ENCODE peak calls at places on chromosomes 1 and 21, in six cellular contexts. E is CD8-positive, alpha-beta T cell; S is stomach; Y is IMR-90; J is fibroblast of lung; O is adrenal gland. F is an unnamed sample. For H3K4me1, the result is how much of the 10 kb centered on the place peaks cover.

GRCh38 chr1:96145486-96145885 is 576.1 kb upstream of the PTBP2 start:
- DNase-seq in Y (no peak), J (peak), S (no peak), O (no peak), E (no peak), F (no peak)

GRCh38 chr21:31873275-31873695 is 465 bp downstream of the HUNK start:
- DNase-seq in S (no peak), Y (no peak), O (no peak), E (no peak), J (no peak), F (peak)

GRCh38 chr1:94819945-94820746 is at the start of gene SLC44A3:
- DNase-seq in J (peak), E (no peak), Y (peak), O (peak), S (peak), F (peak)

GRCh38 chr1:194908643-194909042 is 1699.6 kb downstream of the KCNT2 start:
- DNase-seq in S (no peak), E (no peak), J (peak), Y (peak), O (no peak), F (no peak)

GRCh38 chr21:42133131-42133530 is 62.0 kb downstream of the UMODL1 start:
- DNase-seq in J (no peak), Y (no peak), S (no peak), E (no peak), O (no peak), F (no peak)

GRCh38 chr1:55070291-55070690 is 30.9 kb downstream of the PCSK9 start:
- DNase-seq in J (peak), E (no peak), S (no peak), Y (no peak), O (no peak), F (no peak)

GRCh38 chr1:165481820-165482532 is 37.0 kb upstream of the RXRG start:
- DNase-seq in S (peak), J (peak), E (no peak), O (no peak), Y (peak), F (no peak)

GRCh38 chr1:41691424-41691823 is 206.9 kb upstream of the EDN2 start:
- DNase-seq in Y (no peak), J (no peak), E (no peak), O (no peak), S (no peak), F (no peak)

GRCh38 chr1:200034821-200035396 is 7.4 kb downstream of the NR5A2 start:
- DNase-seq in O (no peak), J (peak), S (no peak), E (no peak), Y (peak), F (no peak)

GRCh38 chr1:16716691-16717173 is 23.6 kb upstream of the RNU1-4 start:
- DNase-seq in Y (no peak), S (peak), J (no peak), E (no peak), O (no peak), F (no peak)

GRCh38 chr1:154574715-154575114 is 7.1 kb downstream of the CHRNB2 start:
- DNase-seq in Y (peak), E (no peak), S (no peak), O (no peak), J (peak), F (peak)

GRCh38 chr1:80202118-80202517 is 1195.6 kb upstream of the ADGRL4 start:
- DNase-seq in E (no peak), Y (no peak), O (no peak), S (no peak), J (no peak), F (no peak)

GRCh38 chr1:156851779-156852413 is 7.0 kb downstream of the INSRR start:
- DNase-seq in S (peak), O (no peak), J (no peak), E (no peak), Y (no peak), F (no peak)

GRCh38 chr1:48697066-48697707 is 79.5 kb downstream of the BEND5 start:
- DNase-seq in S (peak), J (peak), E (no peak), O (peak), Y (peak), F (peak)

GRCh38 chr1:12202190-12202497 is 27.7 kb upstream of the VPS13D start:
- DNase-seq in Y (no peak), S (no peak), O (no peak), E (no peak), J (no peak), F (no peak)

GRCh38 chr21:29849735-29850176 is 90.0 kb downstream of the GRIK1 start:
- DNase-seq in O (peak), S (peak), E (no peak), Y (peak), J (peak), F (peak)

GRCh38 chr1:44811234-44811633 is 2.9 kb downstream of the BTBD19 start:
- DNase-seq in Y (no peak), E (no peak), S (no peak), J (no peak), O (no peak), F (no peak)

GRCh38 chr1:63888984-63889383 is 115.2 kb downstream of the ROR1 start:
- DNase-seq in Y (peak), O (no peak), J (peak), E (no peak), S (no peak), F (no peak)

GRCh38 chr1:63885899-63886298 is 112.1 kb downstream of the ROR1 start:
- DNase-seq in J (no peak), E (no peak), S (no peak), O (no peak), Y (no peak), F (no peak)

GRCh38 chr1:63886348-63886747 is 112.5 kb downstream of the ROR1 start:
- DNase-seq in J (peak), O (no peak), S (no peak), E (no peak), Y (no peak), F (no peak)

GRCh38 chr1:63890468-63890867 is 116.7 kb downstream of the ROR1 start:
- DNase-seq in E (no peak), Y (no peak), O (no peak), J (no peak), S (no peak), F (no peak)

DNA sequence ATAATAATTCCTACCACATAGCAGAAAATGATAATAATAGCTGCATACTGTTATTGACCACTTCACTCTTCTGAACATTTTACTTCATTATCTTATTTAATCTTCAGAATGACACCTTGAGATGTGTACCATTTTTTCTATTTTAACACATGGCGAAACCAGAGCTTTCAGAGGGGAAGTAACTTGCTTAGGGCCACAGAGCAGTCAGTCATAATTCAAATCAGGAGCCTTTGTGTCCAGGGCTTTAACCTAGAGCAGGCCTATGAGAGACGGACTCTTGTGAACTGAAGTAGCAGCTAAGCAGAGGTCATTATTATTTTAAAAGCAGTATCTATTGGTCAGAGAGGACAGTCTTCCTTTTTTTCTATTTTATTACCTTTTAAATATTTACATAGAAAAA is 114.0 kb downstream of the ROR1 start:
- DNase-seq in O (no peak), J (no peak), E (no peak), S (no peak), Y (no peak), F (no peak)
- H3K4me1 ChIP-seq in O (under half), J (under half), E (under half), S (under half), Y (under half), F (under half)

GRCh38 chr1:82848043-82848442 is 1047.3 kb downstream of the ADGRL2 start:
- DNase-seq in O (no peak), Y (no peak), J (no peak), E (no peak), S (no peak), F (no peak)
- H3K4me1 ChIP-seq in O (under half), Y (under half), J (under half), E (under half), S (under half), F (under half)

GRCh38 chr1:30881266-30882181 is 27.0 kb downstream of the SDC3 start:
- DNase-seq in J (no peak), O (no peak), Y (no peak), E (no peak), S (no peak), F (peak)
- H3K4me1 ChIP-seq in J (under half), O (half or more), Y (under half), E (under half), S (half or more), F (under half)

DNA sequence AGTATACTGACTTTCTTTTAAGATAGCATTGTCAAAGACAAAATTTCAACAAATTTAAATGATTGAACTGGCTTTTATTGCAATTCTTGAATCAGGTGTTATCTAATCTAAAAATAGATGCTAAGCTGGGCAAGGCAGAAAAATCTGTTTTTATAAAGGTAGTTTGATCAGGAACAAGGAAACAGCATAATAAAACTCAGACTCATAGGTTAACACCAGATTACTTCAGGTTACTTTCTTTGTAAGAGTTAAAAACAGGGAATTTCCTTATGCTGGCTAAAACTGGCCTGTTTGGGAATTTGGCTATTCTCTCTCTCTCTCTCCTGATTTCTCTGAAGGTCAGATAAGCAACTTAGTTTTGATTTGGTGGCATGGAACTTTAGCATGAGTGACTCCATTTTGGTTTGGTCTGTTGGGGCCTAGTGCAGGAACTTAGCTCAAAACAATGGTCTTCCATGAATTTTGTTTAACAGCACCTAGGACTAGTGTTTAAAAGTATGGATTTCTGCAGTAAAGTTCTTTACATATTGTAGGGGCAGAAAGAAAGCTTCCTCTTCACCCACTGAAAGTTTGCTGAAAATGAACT is 24.2 kb upstream of the IVNS1ABP start:
- DNase-seq in O (no peak), E (no peak), S (no peak), Y (no peak), J (no peak), F (no peak)
- H3K4me1 ChIP-seq in O (under half), E (under half), S (under half), Y (under half), J (under half), F (under half)

DNA sequence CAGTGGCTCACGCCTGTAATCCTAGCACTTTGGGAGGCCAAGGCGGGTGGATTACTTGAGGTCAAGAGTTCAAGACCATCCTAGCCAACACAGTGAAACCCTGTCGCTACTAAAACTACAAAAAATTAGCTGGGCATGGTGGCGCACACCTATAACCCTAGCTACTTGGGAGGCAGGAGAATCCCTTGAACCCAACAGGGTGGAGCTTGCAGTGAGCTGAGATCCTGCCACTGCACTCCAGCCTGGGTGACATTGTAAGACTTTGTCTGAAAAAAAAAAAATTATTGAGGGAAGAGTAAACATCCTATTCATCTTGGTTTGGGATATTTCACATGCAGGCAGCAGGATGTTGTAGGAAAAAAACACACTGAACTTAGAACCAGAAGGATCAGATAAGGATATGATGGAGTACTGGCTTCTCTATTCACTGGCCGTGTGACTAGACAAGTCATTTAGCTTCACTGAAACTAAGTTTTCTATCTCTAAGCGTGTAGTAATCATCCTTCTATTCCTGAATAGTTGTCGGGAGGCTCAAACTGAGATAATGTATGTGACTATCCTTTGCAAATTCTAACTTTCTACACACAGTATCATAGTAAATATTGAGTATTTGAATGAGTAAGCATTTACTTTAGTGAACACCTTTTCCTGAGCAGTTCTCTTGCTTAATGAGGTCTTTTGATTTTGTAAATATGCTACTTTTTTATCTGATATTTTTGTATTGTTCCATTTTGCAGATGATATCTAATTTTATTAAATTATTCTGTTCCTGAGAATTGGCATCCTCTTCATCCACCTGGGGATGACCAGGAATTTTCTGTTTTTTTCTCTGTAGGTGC is 18.1 kb downstream of the CAP1 start:
- DNase-seq in E (no peak), Y (no peak), J (no peak), O (no peak), S (no peak), F (no peak)
- H3K4me1 ChIP-seq in E (half or more), Y (under half), J (under half), O (under half), S (half or more), F (under half)

GRCh38 chr1:208231929-208232360 is 12.2 kb downstream of the PLXNA2 start:
- DNase-seq in S (no peak), E (no peak), J (peak), Y (peak), O (no peak), F (peak)
- H3K4me1 ChIP-seq in S (half or more), E (under half), J (under half), Y (under half), O (under half), F (under half)

GRCh38 chr1:32540589-32540988 is 1.4 kb downstream of the ZBTB8A start:
- DNase-seq in J (no peak), O (no peak), Y (no peak), S (no peak), E (no peak), F (no peak)

GRCh38 chr1:32539584-32540571 is 651 bp downstream of the ZBTB8A start:
- DNase-seq in Y (peak), O (peak), J (peak), S (peak), E (no peak), F (peak)

GRCh38 chr1:32536764-32537163 is 2.5 kb upstream of the ZBTB8A start:
- DNase-seq in O (no peak), S (no peak), Y (no peak), J (no peak), E (no peak), F (no peak)

GRCh38 chr1:32541064-32541566 is 1.9 kb downstream of the ZBTB8A start:
- DNase-seq in J (no peak), Y (no peak), E (no peak), O (no peak), S (no peak), F (no peak)

DNA sequence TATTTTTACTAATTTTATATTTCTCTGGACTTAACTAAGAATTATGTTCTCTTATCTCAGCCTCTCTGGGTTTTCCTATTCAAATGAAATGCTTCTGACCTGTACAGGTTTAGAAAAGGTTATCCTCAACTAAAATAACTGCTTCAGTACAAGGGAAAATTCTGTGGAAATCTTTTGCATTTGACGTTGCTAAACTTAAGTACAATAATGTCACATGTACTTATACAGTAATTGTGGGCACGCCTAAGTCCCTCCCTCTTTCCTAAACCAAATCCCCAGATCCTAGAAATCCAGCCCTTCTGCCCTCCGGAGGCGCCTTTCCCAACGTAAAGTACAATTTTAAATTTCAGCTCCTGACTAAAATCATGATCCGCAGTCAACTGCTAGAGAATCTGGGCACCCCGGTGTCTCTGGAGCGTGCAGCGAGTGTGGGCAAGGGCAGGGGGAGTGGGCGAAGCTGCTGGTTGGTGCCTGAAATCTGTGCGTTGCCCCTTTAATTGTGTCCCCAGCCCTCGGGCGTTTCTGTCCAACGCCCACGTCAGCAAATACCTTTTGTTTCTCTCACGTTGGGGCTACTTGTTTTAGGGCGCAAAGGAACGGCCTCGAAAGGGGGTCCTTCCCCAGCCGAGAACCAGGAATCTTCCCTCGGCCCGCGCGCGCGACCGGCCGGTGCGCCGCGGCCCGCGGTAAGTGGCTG is at the start of gene ZBTB8A:
- DNase-seq in J (peak), E (no peak), Y (peak), O (peak), S (peak), F (peak)
- H3K4me1 ChIP-seq in J (under half), E (under half), Y (under half), O (under half), S (under half), F (under half)

GRCh38 chr1:221718391-221719277 is 23.3 kb downstream of the DUSP10 start:
- DNase-seq in E (no peak), O (no peak), J (peak), Y (peak), S (no peak), F (no peak)

GRCh38 chr1:221715321-221716169 is 26.3 kb downstream of the DUSP10 start:
- DNase-seq in O (no peak), J (peak), S (no peak), E (no peak), Y (peak), F (peak)

GRCh38 chr1:221719278-221719597 is 22.7 kb downstream of the DUSP10 start:
- DNase-seq in O (no peak), S (no peak), J (no peak), Y (no peak), E (no peak), F (no peak)

GRCh38 chr1:221716713-221717490 is 25.0 kb downstream of the DUSP10 start:
- DNase-seq in J (no peak), E (no peak), S (no peak), Y (no peak), O (no peak), F (no peak)

GRCh38 chr1:221717491-221717865 is 24.4 kb downstream of the DUSP10 start:
- DNase-seq in O (no peak), J (no peak), Y (no peak), S (no peak), E (no peak), F (no peak)
- H3K4me1 ChIP-seq in O (under half), J (under half), Y (half or more), S (half or more), E (under half), F (under half)